ENCODE peak calls at places on chromosomes 16 and 17, in nine cellular contexts. T is cardiac fibroblast, W is cardiac muscle cell, V is RWPE1, D is tibial artery, X is GM10248, M is heart right ventricle, L is BJ, P is GM06990. Q is an unnamed sample.
A peak's percentile ranks its signal among the peaks of the same experiment; 100 is the strongest.

GRCh38 chr17:82242977-82243647 is 14.3 kb downstream of the SLC16A3 start:
- DNase-seq in T (peak; percentile 91), P (peak; percentile 28), W (peak; percentile 93), L (no peak), X (no peak), D (peak; percentile 95), M (peak; percentile 81), V (peak; percentile 65), Q (no peak)

GRCh38 chr16:11213373-11213772 is 42.6 kb downstream of the SOCS1 start:
- DNase-seq in D (no peak), X (no peak), T (no peak), M (no peak), V (no peak), P (no peak), L (no peak), W (no peak), Q (no peak)

GRCh38 chr17:78705071-78705470 is 77.0 kb downstream of the CYTH1 start:
- DNase-seq in D (no peak), W (no peak), M (no peak), X (no peak), V (no peak), P (no peak), L (no peak), T (no peak), Q (no peak)

GRCh38 chr17:37168731-37169353 is 206.9 kb upstream of the C17orf78 start:
- DNase-seq in D (no peak), M (no peak), X (no peak), T (no peak), L (no peak), P (no peak), W (no peak), V (no peak), Q (no peak)

GRCh38 chr17:3744032-3744431 is 20.3 kb downstream of the HASPIN start:
- DNase-seq in V (no peak), P (no peak), X (no peak), D (no peak), M (no peak), L (no peak), W (no peak), T (peak; percentile 40), Q (no peak)

GRCh38 chr17:58536541-58536940 is 22.1 kb upstream of the MTMR4 start:
- DNase-seq in V (no peak), L (no peak), M (no peak), X (no peak), W (no peak), P (no peak), T (no peak), D (no peak), Q (no peak)

GRCh38 chr16:78988361-78988992 is 612.1 kb downstream of the MAF start:
- DNase-seq in V (no peak), D (no peak), P (no peak), X (no peak), W (no peak), T (no peak), M (no peak), L (no peak), Q (no peak)

GRCh38 chr17:28864991-28865849 is 10.4 kb downstream of the ERAL1 start:
- DNase-seq in L (no peak), W (peak; percentile 11), D (no peak), M (no peak), X (no peak), V (no peak), T (no peak), P (no peak), Q (no peak)

GRCh38 chr16:15450624-15451023 is 16.2 kb downstream of the BMERB1 start:
- DNase-seq in W (no peak), D (peak; percentile 72), M (no peak), L (no peak), P (no peak), V (no peak), X (no peak), T (no peak), Q (no peak)

GRCh38 chr17:40560592-40561293 is 4.5 kb downstream of the CCR7 start:
- DNase-seq in X (peak; percentile 83), P (peak; percentile 91), W (peak; percentile 77), V (no peak), D (no peak), T (peak; percentile 85), L (no peak), M (no peak), Q (peak; percentile 3)

GRCh38 chr17:1055751-1056645 is 59.1 kb downstream of the TIMM22 start:
- DNase-seq in V (peak; percentile 54), D (no peak), T (peak; percentile 71), L (no peak), P (no peak), M (peak; percentile 64), W (peak; percentile 66), X (peak; percentile 75), Q (peak; percentile 48)

GRCh38 chr16:27439273-27440018 is 37.5 kb downstream of the IL21R start:
- DNase-seq in P (no peak), M (no peak), T (no peak), L (no peak), D (peak; percentile 11), V (no peak), X (no peak), W (no peak), Q (no peak)

GRCh38 chr17:45177563-45177962 is 15.9 kb downstream of the HEXIM2 start:
- DNase-seq in T (no peak), W (no peak), D (no peak), M (no peak), X (no peak), V (no peak), L (no peak), P (no peak), Q (no peak)

GRCh38 chr17:31724026-31724425 is 135.0 kb downstream of the COPRS start:
- DNase-seq in V (no peak), T (peak; percentile 65), L (no peak), M (no peak), X (no peak), P (no peak), D (no peak), W (peak; percentile 84), Q (no peak)

GRCh38 chr17:47621293-47622178 is 28.2 kb upstream of the KPNB1 start:
- DNase-seq in P (no peak), L (peak; percentile 51), M (peak; percentile 24), T (peak; percentile 92), W (peak; percentile 93), D (peak; percentile 70), X (no peak), V (peak; percentile 92), Q (no peak)

GRCh38 chr17:47620503-47621245 is 29.0 kb upstream of the KPNB1 start:
- DNase-seq in T (no peak), X (no peak), L (no peak), W (no peak), V (peak; percentile 46), P (no peak), M (no peak), D (no peak), Q (no peak)

GRCh38 chr17:47615766-47616424 is 33.8 kb upstream of the KPNB1 start:
- DNase-seq in D (no peak), W (peak; percentile 70), V (peak; percentile 19), P (no peak), T (peak; percentile 77), L (no peak), X (peak; percentile 58), M (no peak), Q (no peak)

GRCh38 chr17:47622179-47622549 is 27.6 kb upstream of the KPNB1 start:
- DNase-seq in V (no peak), P (no peak), W (peak; percentile 13), L (no peak), M (no peak), T (no peak), D (no peak), X (no peak), Q (no peak)

DNA sequence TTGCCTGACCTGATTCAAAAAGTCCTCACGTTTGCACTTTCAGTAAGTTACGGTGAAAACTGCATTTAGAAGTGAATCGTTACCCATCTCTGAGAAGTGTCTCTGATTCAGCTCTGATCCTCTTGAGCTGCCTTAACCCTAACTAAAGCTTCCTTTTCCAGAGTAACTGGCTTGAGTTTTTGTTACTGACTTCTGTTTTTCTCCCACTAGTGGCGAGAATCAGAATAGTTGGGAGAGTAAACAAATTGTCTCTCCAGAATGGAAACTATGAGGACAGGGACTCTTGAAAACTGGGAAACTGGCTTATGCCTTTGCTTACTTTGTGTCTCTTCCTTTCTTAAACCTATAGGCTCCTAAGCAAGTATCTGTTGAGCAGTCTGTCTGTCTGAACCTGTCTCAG is 31.3 kb upstream of the KPNB1 start:
- DNase-seq in M (no peak), P (no peak), D (no peak), X (no peak), V (no peak), L (no peak), T (peak; percentile 22), W (peak; percentile 17), Q (no peak)
- TF ChIP-seq CTCF in M (no peak), P (peak; percentile 30), D (no peak), X (no peak), V (peak; percentile 14), L (peak; percentile 32), T (peak; percentile 23), W (peak; percentile 34), Q (peak; percentile 28)

GRCh38 chr16:67613808-67614207 is 31.1 kb upstream of the CARMIL2 start:
- DNase-seq in X (no peak), T (no peak), D (no peak), P (no peak), M (no peak), L (no peak), V (no peak), W (no peak), Q (no peak)
- TF ChIP-seq CTCF in X (peak; percentile 13), T (no peak), D (no peak), P (no peak), M (no peak), L (no peak), V (no peak), W (no peak), Q (peak; percentile 28)

GRCh38 chr16:57755726-57756423 is 20.3 kb downstream of the KATNB1 start:
- DNase-seq in M (no peak), W (no peak), T (no peak), X (no peak), L (no peak), P (no peak), D (no peak), V (no peak), Q (no peak)

GRCh38 chr16:57753448-57754353 is 18.1 kb downstream of the KATNB1 start:
- DNase-seq in P (no peak), W (no peak), T (no peak), L (no peak), X (no peak), D (no peak), M (no peak), V (no peak), Q (no peak)

GRCh38 chr16:57754354-57755060 is 18.9 kb downstream of the KATNB1 start:
- DNase-seq in M (no peak), D (no peak), L (no peak), T (no peak), P (no peak), X (no peak), W (no peak), V (no peak), Q (no peak)

GRCh38 chr16:57756424-57757325 is 21.1 kb downstream of the KATNB1 start:
- DNase-seq in M (no peak), V (no peak), X (no peak), T (no peak), P (no peak), W (no peak), D (no peak), L (no peak), Q (no peak)

GRCh38 chr16:57755061-57755684 is 19.6 kb downstream of the KATNB1 start:
- DNase-seq in W (no peak), D (no peak), X (no peak), T (no peak), P (no peak), L (no peak), M (no peak), V (no peak), Q (no peak)
- TF ChIP-seq CTCF in W (no peak), D (no peak), X (no peak), T (peak; percentile 6), P (peak; percentile 2), L (no peak), M (no peak), V (no peak), Q (peak; percentile 17)

GRCh38 chr17:20226814-20227482 is 217.8 kb downstream of the SPECC1 start:
- DNase-seq in P (peak; percentile 22), X (peak; percentile 68), M (peak; percentile 84), W (peak; percentile 88), L (no peak), D (peak; percentile 91), V (peak; percentile 74), T (peak; percentile 79), Q (peak; percentile 58)
- TF ChIP-seq CTCF in P (peak; percentile 85), X (peak; percentile 81), M (peak; percentile 66), W (peak; percentile 92), L (peak; percentile 91), D (peak; percentile 98), V (peak; percentile 78), T (peak; percentile 83), Q (peak; percentile 84)